ENCODE peak calls at places on chromosome 18, in four cellular contexts. S, H, L and R are unnamed samples.

GRCh38 chr18:69250305-69251151 is 150.2 kb upstream of the DOK6 start:
- DNase-seq in S (no peak), H (no peak), L (no peak), R (no peak)

GRCh38 chr18:45059695-45060094 is 379.0 kb downstream of the SETBP1 start:
- DNase-seq in S (no peak), H (no peak), L (no peak), R (no peak)

GRCh38 chr18:41695441-41695840 is 259.6 kb upstream of the PIK3C3 start:
- DNase-seq in S (no peak), H (no peak), L (no peak), R (no peak)

GRCh38 chr18:55268146-55268545 is 308.9 kb upstream of the CCDC68 start:
- DNase-seq in S (no peak), H (peak), L (no peak), R (no peak)

GRCh38 chr18:52343731-52344340 is 3.8 kb downstream of the DCC start:
- DNase-seq in S (no peak), H (no peak), L (no peak), R (no peak)

GRCh38 chr18:48222118-48222517 is 187.1 kb downstream of the ZBTB7C start:
- DNase-seq in S (peak), H (peak), L (peak), R (peak)

GRCh38 chr18:9209230-9209629 is 72.6 kb downstream of the ANKRD12 start:
- DNase-seq in S (no peak), H (no peak), L (no peak), R (no peak)

GRCh38 chr18:78965917-78966878 is 13.4 kb upstream of the SALL3 start:
- DNase-seq in S (no peak), H (no peak), L (no peak), R (no peak)

GRCh38 chr18:3604626-3605408 is 154.8 kb downstream of the TGIF1 start:
- DNase-seq in S (no peak), H (no peak), L (no peak), R (no peak)

GRCh38 chr18:51048190-51048589 is 18.2 kb downstream of the SMAD4 start:
- DNase-seq in S (no peak), H (no peak), L (no peak), R (no peak)

GRCh38 chr18:33716061-33716683 is 138.2 kb downstream of the ASXL3 start:
- DNase-seq in S (no peak), H (no peak), L (no peak), R (no peak)

GRCh38 chr18:57738078-57738477 is 65.0 kb downstream of the ATP8B1 start:
- DNase-seq in S (no peak), H (no peak), L (no peak), R (no peak)

GRCh38 chr18:3495691-3496090 is 45.7 kb downstream of the TGIF1 start:
- DNase-seq in S (no peak), H (no peak), L (no peak), R (no peak)

GRCh38 chr18:26415631-26416030 is 132.7 kb downstream of the KCTD1 start:
- DNase-seq in S (no peak), H (no peak), L (no peak), R (no peak)

GRCh38 chr18:75112486-75113096 is 96.3 kb downstream of the PTGR3 start:
- DNase-seq in S (no peak), H (no peak), L (no peak), R (no peak)

GRCh38 chr18:54284967-54285785 is 15.9 kb downstream of the POLI start:
- DNase-seq in S (no peak), H (peak), L (peak), R (no peak)

GRCh38 chr18:3540805-3541548 is 91.0 kb downstream of the TGIF1 start:
- DNase-seq in S (no peak), H (no peak), L (peak), R (no peak)

GRCh38 chr18:44096016-44096415 is 584.7 kb upstream of the SETBP1 start:
- DNase-seq in S (no peak), H (no peak), L (no peak), R (no peak)

GRCh38 chr18:26863122-26863879 is 2.2 kb downstream of the AQP4 start:
- DNase-seq in S (no peak), H (peak), L (peak), R (peak)

GRCh38 chr18:37252854-37253396 is 312.7 kb downstream of the CELF4 start:
- DNase-seq in S (no peak), H (no peak), L (no peak), R (no peak)

GRCh38 chr18:14924226-14924625 is 176.3 kb downstream of the ANKRD30B start:
- DNase-seq in S (no peak), H (no peak), L (no peak), R (no peak)

GRCh38 chr18:73975266-73975665 is 172.4 kb downstream of the FBXO15 start:
- DNase-seq in S (no peak), H (no peak), L (no peak), R (no peak)

GRCh38 chr18:2302628-2303516 is 268.4 kb downstream of the METTL4 start:
- DNase-seq in S (no peak), H (no peak), L (no peak), R (no peak)

GRCh38 chr18:5582849-5583667 is 39.3 kb upstream of the EPB41L3 start:
- DNase-seq in S (no peak), H (no peak), L (no peak), R (no peak)

GRCh38 chr18:42157878-42158277 is 202.8 kb downstream of the PIK3C3 start:
- DNase-seq in S (no peak), H (no peak), L (no peak), R (no peak)

GRCh38 chr18:10689231-10689953 is 163.6 kb downstream of the NAPG start:
- DNase-seq in S (no peak), H (no peak), L (no peak), R (no peak)

GRCh38 chr18:10351221-10351795 is 103.1 kb upstream of the APCDD1 start:
- DNase-seq in S (no peak), H (no peak), L (no peak), R (no peak)

GRCh38 chr18:8480506-8481328 is 128.5 kb upstream of the RAB12 start:
- DNase-seq in S (no peak), H (peak), L (no peak), R (peak)

GRCh38 chr18:9536354-9537152 is 61.2 kb downstream of the RALBP1 start:
- DNase-seq in S (no peak), H (no peak), L (no peak), R (no peak)

GRCh38 chr18:34957119-34957863 is 83.9 kb upstream of the MAPRE2 start:
- DNase-seq in S (no peak), H (no peak), L (no peak), R (no peak)

GRCh38 chr18:34491719-34492118 is 218.4 kb upstream of the DTNA start:
- DNase-seq in S (no peak), H (no peak), L (no peak), R (no peak)

GRCh38 chr18:23337599-23338444 is 115.3 kb upstream of the RIOK3 start:
- DNase-seq in S (no peak), H (no peak), L (no peak), R (no peak)

GRCh38 chr18:37676276-37676675 is 110.7 kb upstream of the CELF4 start:
- DNase-seq in S (no peak), H (no peak), L (no peak), R (no peak)

GRCh38 chr18:59055345-59056032 is 84.2 kb upstream of the SEC11C start:
- DNase-seq in S (no peak), H (no peak), L (no peak), R (no peak)
- H3K27ac ChIP-seq in S (no peak), H (no peak), L (no peak), R (peak)

DNA sequence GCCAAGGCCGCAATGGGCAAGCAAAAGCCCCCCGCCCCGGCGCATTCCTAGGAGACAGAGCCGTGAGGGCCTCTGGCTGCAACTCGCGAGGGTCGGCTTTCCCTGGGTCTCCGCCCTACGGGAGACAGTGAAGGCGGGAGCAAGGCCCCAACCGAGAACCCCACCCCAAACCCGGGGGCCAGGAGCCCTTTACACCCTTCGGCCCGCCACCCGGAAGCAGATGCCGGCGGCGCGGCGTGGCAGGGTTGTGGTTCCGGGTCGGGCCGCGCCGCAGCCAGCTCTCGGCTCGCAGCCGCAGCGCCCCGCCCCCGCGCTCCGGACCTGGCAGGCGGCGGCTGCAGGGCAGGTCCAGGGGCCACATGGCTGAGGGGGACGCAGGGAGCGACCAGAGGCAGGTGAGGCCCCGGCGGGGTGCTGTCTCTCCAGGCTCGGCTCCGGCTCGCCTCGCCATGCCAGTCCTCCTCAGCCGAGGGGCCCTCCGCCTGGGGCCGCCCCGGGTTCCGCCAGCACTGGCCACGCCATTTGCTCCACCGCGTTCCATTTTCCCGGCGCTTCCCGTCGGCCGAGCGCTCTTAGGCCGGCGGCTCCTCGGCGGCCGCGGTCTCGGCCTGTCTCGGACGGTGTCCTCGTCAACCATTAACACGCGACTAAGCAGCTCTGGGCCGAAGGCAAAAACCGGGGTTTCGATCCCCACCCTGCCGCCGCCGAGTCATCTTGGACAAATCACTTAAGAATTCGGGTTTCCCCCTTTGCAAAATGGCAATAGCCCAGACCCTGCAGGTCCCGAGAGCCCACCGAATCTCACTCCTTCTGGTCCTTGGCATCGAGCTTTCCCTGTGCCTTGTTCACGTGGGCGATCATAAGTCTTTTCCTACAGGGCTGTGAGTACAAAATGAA is at the start of gene IMPACT:
- DNase-seq in S (peak), H (peak), L (peak), R (peak)
- TF ChIP-seq POLR2A in S (peak), H (peak), L (no peak), R (peak)

GRCh38 chr18:24826605-24827004 is 366.2 kb downstream of the HRH4 start:
- DNase-seq in S (no peak), H (no peak), L (no peak), R (no peak)
- H3K27ac ChIP-seq in S (no peak), H (no peak), L (no peak), R (no peak)

DNA sequence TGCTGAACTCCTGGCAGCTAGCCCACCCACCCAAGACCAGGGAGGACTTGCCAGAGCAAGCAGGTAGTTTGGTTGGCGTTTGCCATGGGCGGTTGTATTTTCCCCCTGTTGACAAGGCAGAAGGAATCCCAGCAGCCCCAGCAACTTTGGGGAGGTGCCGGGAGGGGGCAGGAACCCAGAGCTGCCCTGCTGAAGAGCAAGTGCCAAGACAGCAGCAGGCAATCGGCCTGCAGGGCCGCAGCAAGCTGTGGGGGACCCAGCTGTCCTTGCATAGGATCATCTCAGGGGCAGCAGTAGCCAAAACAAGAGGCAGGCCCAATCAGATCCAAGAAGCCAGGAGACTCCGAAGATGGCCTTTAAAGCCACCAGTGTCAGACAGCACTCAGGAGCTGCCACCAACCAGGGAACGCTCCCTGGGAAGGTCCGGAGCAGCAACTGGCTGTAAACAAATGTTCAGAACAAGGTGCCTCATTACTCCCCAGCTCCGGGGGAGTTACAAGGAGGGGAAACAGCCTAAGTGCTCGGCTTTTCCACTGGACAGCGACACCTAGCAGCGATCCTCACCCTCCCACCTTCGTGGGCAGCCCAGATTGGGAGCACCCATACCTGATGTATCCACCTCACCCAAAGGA is 2.1 kb downstream of the ST8SIA5 start:
- DNase-seq in S (no peak), H (peak), L (no peak), R (no peak)
- TF ChIP-seq POLR2A in S (no peak), H (peak), L (no peak), R (no peak)

DNA sequence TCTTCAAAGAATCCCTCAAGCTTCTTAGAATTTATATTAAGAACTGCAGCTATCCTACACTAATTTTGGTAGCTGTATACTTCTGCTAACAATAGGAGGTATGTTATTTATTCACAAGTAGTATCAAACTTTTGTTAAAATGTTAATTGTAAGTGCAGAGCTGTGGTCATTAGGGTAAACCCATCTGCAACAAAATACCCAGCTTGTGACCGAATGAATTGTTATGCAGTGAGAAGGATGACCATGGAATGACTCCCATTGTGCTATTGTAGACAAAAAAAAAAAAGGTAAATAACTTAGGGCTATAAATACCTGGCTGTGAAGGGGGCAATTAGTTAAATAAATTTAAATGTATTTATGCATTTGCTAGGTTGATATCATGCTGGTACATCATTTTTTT is 186.1 kb downstream of the ADCYAP1 start:
- DNase-seq in S (no peak), H (no peak), L (no peak), R (no peak)
- H3K27ac ChIP-seq in S (no peak), H (no peak), L (no peak), R (no peak)